ENCODE peak calls at places on chromosomes 5 and 9, in four cellular contexts. R is IMR-90; U is upper lobe of left lung; P is activated CD8-positive, alpha-beta memory T cell treated with anti-CD3 and anti-CD28 coated beads, Interleukin-2, amount 50 U/mL, for 48 hours. Y is an unnamed sample.

GRCh38 chr5:138157626-138158025 is 18.4 kb upstream of the NME5 start:
- DNase-seq in R (no peak), P (no peak), U (no peak), Y (no peak)

GRCh38 chr9:76876098-76876497 is 29.8 kb downstream of the PRUNE2 start:
- DNase-seq in P (no peak), U (no peak), R (peak), Y (no peak)

GRCh38 chr9:127353882-127354281 is 43.1 kb upstream of the SLC2A8 start:
- DNase-seq in U (no peak), R (no peak), P (no peak), Y (no peak)

GRCh38 chr9:16715404-16715803 is 155.1 kb downstream of the BNC2 start:
- DNase-seq in R (peak), U (no peak), P (no peak), Y (no peak)

GRCh38 chr5:102554728-102555127 is 55.9 kb upstream of the SLCO6A1 start:
- DNase-seq in U (no peak), R (no peak), P (no peak), Y (no peak)

GRCh38 chr9:18947772-18948391 is 85.1 kb downstream of the SAXO1 start:
- DNase-seq in R (peak), P (no peak), U (no peak), Y (no peak)

GRCh38 chr5:179906795-179907569 is 715 bp downstream of the TBC1D9B start:
- DNase-seq in U (peak), R (peak), P (peak), Y (no peak)

GRCh38 chr5:65299841-65300240 is 181.9 kb downstream of the ADAMTS6 start:
- DNase-seq in R (peak), U (no peak), P (no peak), Y (peak)

GRCh38 chr5:180172447-180173197 is 36.4 kb downstream of the RASGEF1C start:
- DNase-seq in U (no peak), R (no peak), P (no peak), Y (no peak)

GRCh38 chr9:130995399-130995941 is 13.5 kb upstream of the LAMC3 start:
- DNase-seq in U (no peak), P (no peak), R (peak), Y (no peak)